ENCODE peak calls at places on chromosomes 2 and 18, in seven cellular contexts. K, J, Y, T, P, R and N are unnamed samples.

GRCh38 chr2:196983934-196984333 is 57.4 kb upstream of the PGAP1 start:
- DNase-seq in R (no peak), K (no peak), Y (peak), P (peak), J (no peak), T (no peak), N (peak)

GRCh38 chr2:234435836-234436481 is 60.9 kb downstream of the ARL4C start:
- DNase-seq in P (no peak), R (no peak), J (peak), T (no peak), K (no peak), Y (no peak), N (no peak)

GRCh38 chr18:32906506-32907214 is 133.8 kb upstream of the KLHL14 start:
- DNase-seq in Y (peak), P (no peak), R (no peak), J (no peak), K (no peak), T (peak), N (no peak)

GRCh38 chr2:13921245-13921644 is 711.3 kb upstream of the LRATD1 start:
- DNase-seq in K (no peak), Y (no peak), R (no peak), J (no peak), T (no peak), P (no peak), N (no peak)

GRCh38 chr2:47561906-47562305 is 158.9 kb downstream of the MSH2 start:
- DNase-seq in P (no peak), T (no peak), K (no peak), J (no peak), R (no peak), Y (peak), N (no peak)

GRCh38 chr18:41326311-41326710 is 628.7 kb upstream of the PIK3C3 start:
- DNase-seq in K (no peak), T (no peak), R (no peak), Y (peak), J (no peak), P (peak), N (no peak)

GRCh38 chr2:1253608-1254007 is 159.7 kb upstream of the TPO start:
- DNase-seq in Y (no peak), K (no peak), P (no peak), R (no peak), T (no peak), J (no peak), N (no peak)

GRCh38 chr2:178478102-178478441 is 328 bp downstream of the FKBP7 start:
- DNase-seq in T (no peak), P (peak), R (no peak), K (peak), Y (no peak), J (peak), N (no peak)

GRCh38 chr2:25362564-25363145 is 20.9 kb upstream of the DNMT3A start:
- DNase-seq in Y (no peak), T (no peak), K (peak), R (no peak), J (no peak), P (no peak), N (no peak)

GRCh38 chr18:10340821-10341220 is 113.6 kb upstream of the APCDD1 start:
- DNase-seq in Y (no peak), K (no peak), P (no peak), T (no peak), R (no peak), J (no peak), N (no peak)

GRCh38 chr2:165868211-165868610 is 74.2 kb upstream of the GALNT3 start:
- DNase-seq in R (no peak), J (no peak), T (no peak), Y (no peak), P (peak), K (no peak), N (peak)

GRCh38 chr2:176272870-176273269 is 3.6 kb downstream of the MTX2 start:
- DNase-seq in R (no peak), T (no peak), P (no peak), K (no peak), J (no peak), Y (no peak), N (no peak)

GRCh38 chr2:176270100-176270750 is 983 bp downstream of the MTX2 start:
- DNase-seq in Y (no peak), T (peak), K (no peak), P (no peak), R (no peak), J (no peak), N (no peak)

GRCh38 chr2:176268976-176269318 is 295 bp upstream of the MTX2 start:
- DNase-seq in J (no peak), P (no peak), Y (no peak), T (no peak), R (no peak), K (no peak), N (no peak)

GRCh38 chr2:176269319-176270099 is at the start of gene MTX2:
- DNase-seq in J (peak), K (peak), R (peak), P (peak), T (peak), Y (peak), N (no peak)
- TF ChIP-seq CTCF in J (no peak), K (peak), R (no peak), P (no peak), T (no peak), Y (peak), N (no peak)

GRCh38 chr2:238203104-238203972 is at the start of gene ILKAP:
- DNase-seq in Y (peak), P (peak), J (peak), R (peak), T (peak), K (peak), N (peak)
- TF ChIP-seq CTCF in Y (no peak), P (no peak), J (no peak), R (no peak), T (no peak), K (peak), N (no peak)

DNA sequence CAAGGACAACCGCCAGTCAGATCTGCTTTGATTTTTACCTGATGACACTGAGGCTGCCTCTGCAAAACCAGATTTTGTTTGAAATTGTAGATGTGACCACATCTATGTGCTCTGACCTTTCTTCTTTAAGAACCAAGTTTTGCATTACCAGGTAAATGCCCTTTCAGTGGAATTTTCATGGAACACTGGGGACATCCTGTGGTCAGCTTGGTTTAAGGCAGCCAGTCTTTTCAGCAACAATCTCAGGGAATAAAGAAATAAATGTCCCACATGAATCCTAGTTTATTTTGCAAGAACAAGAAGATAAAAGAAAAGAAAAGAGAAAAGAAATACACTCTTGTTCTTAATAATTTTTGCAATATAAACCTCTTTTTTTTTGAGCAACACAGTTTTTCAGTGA is 90.6 kb downstream of the POU3F3 start:
- DNase-seq in T (peak), K (no peak), Y (peak), J (peak), R (no peak), P (peak), N (no peak)
- TF ChIP-seq CTCF in T (no peak), K (no peak), Y (peak), J (peak), R (no peak), P (no peak), N (peak)

GRCh38 chr2:203112342-203112741 is 97.7 kb downstream of the NBEAL1 start:
- DNase-seq in P (no peak), K (no peak), T (no peak), J (no peak), R (no peak), Y (no peak), N (no peak)
- TF ChIP-seq CTCF in P (no peak), K (no peak), T (peak), J (no peak), R (no peak), Y (no peak), N (no peak)

GRCh38 chr2:40384714-40385113 is 67.2 kb downstream of the SLC8A1 start:
- DNase-seq in Y (peak), P (peak), R (no peak), J (no peak), T (peak), K (no peak), N (peak)
- TF ChIP-seq CTCF in Y (no peak), P (no peak), R (no peak), J (no peak), T (no peak), K (no peak), N (no peak)

GRCh38 chr2:147327636-147328035 is 517.2 kb upstream of the ACVR2A start:
- DNase-seq in T (no peak), Y (no peak), P (peak), K (no peak), R (no peak), J (no peak), N (no peak)

GRCh38 chr2:147330925-147331324 is 513.9 kb upstream of the ACVR2A start:
- DNase-seq in T (no peak), J (no peak), R (no peak), Y (no peak), K (no peak), P (no peak), N (no peak)

GRCh38 chr2:147325955-147326354 is 518.9 kb upstream of the ACVR2A start:
- DNase-seq in R (no peak), Y (no peak), T (no peak), P (no peak), K (no peak), J (no peak), N (no peak)

DNA sequence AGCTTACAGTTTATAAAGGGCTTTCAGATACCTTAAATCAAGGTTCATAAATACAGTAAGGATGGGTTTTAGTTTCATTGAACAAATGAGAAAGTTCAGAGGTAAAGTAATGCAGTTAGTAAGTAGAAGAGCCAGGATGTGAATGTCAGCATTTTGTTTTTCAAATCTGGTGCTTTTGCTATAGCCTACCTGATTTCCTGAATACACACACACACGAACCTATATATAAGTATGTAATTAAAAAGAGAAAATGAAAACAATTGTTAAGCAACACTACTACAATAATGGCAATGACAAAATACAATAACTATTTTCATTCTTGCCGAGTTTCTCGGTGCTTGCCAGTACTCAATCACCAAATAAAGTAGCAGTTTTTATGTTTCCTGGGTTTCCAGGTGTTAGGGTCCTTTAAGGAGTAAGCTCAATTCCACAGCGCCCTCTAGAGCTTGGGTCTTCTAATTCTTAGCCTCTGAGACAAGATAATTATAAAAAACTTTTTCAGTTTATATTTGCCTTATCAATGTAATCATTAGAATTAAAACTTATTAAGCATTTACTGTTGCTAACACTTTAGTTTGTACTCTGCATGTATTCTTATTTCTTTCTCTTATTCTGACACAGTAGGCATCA is 512.9 kb upstream of the ACVR2A start:
- DNase-seq in P (peak), K (no peak), Y (peak), R (no peak), J (peak), T (peak), N (peak)
- TF ChIP-seq CTCF in P (peak), K (no peak), Y (peak), R (peak), J (peak), T (peak), N (peak)